ENCODE peak calls at places on chromosomes 1 and 21, in five cellular contexts. G, T, K, S and E are unnamed samples.

GRCh38 chr1:45335732-45336365 is 4.1 kb upstream of the TOE1 start:
- DNase-seq in G (no peak), T (no peak), K (no peak), S (no peak), E (no peak)

GRCh38 chr1:109198745-109199144 is 15.0 kb upstream of the SARS1 start:
- DNase-seq in G (no peak), T (no peak), K (no peak), S (no peak), E (peak; percentile 67)

GRCh38 chr1:14937288-14937949 is 216.1 kb upstream of the TMEM51 start:
- DNase-seq in G (no peak), T (no peak), K (peak; percentile 51), S (no peak), E (no peak)

GRCh38 chr1:52139817-52140540 is 1.9 kb upstream of the ZFYVE9 start:
- DNase-seq in G (no peak), T (no peak), K (no peak), S (peak; percentile 55), E (peak; percentile 88)

GRCh38 chr1:15207031-15207828 is 39.8 kb upstream of the FHAD1 start:
- DNase-seq in G (no peak), T (no peak), K (no peak), S (no peak), E (no peak)

GRCh38 chr1:56576880-56577858 is 2.2 kb downstream of the PLPP3 start:
- DNase-seq in G (peak; percentile 26), T (peak; percentile 21), K (peak; percentile 54), S (no peak), E (peak; percentile 40)

GRCh38 chr1:213119794-213120193 is 68.8 kb downstream of the RPS6KC1 start:
- DNase-seq in G (no peak), T (no peak), K (no peak), S (no peak), E (no peak)

GRCh38 chr1:228411548-228412430 is 4.9 kb downstream of the TRIM17 start:
- DNase-seq in G (no peak), T (no peak), K (no peak), S (no peak), E (no peak)

GRCh38 chr21:18368193-18368592 is 35.4 kb downstream of the TMPRSS15 start:
- DNase-seq in G (no peak), T (no peak), K (no peak), S (no peak), E (no peak)

GRCh38 chr1:222243902-222244301 is 304.0 kb downstream of the HHIPL2 start:
- DNase-seq in G (no peak), T (no peak), K (no peak), S (no peak), E (peak; percentile 40)

GRCh38 chr1:7644906-7645750 is 126.0 kb upstream of the VAMP3 start:
- DNase-seq in G (no peak), T (no peak), K (peak; percentile 67), S (no peak), E (peak; percentile 70)

GRCh38 chr1:111369645-111370044 is 57.9 kb downstream of the OVGP1 start:
- DNase-seq in G (no peak), T (no peak), K (no peak), S (no peak), E (no peak)

GRCh38 chr21:45200031-45200430 is 87.7 kb downstream of the POFUT2 start:
- DNase-seq in G (no peak), T (no peak), K (no peak), S (no peak), E (no peak)

GRCh38 chr1:206415913-206416312 is 54.4 kb upstream of the IKBKE start:
- DNase-seq in G (no peak), T (no peak), K (no peak), S (no peak), E (no peak)

GRCh38 chr1:230916607-230917283 is 48.4 kb upstream of the C1orf198 start:
- DNase-seq in G (no peak), T (peak; percentile 46), K (no peak), S (no peak), E (no peak)

GRCh38 chr1:206503591-206504362 is 3.6 kb upstream of the RASSF5 start:
- DNase-seq in G (peak; percentile 29), T (peak; percentile 80), K (no peak), S (peak; percentile 95), E (peak; percentile 98)

GRCh38 chr1:109497449-109498160 is 3.7 kb downstream of the CYB561D1 start:
- DNase-seq in G (no peak), T (no peak), K (no peak), S (no peak), E (no peak)

GRCh38 chr1:15207829-15208429 is 39.1 kb upstream of the FHAD1 start:
- DNase-seq in G (no peak), T (no peak), K (no peak), S (no peak), E (no peak)

GRCh38 chr1:179137623-179138235 is 55.9 kb downstream of the TOR3A start:
- DNase-seq in G (no peak), T (no peak), K (no peak), S (no peak), E (peak; percentile 57)
- H3K4me3 ChIP-seq in G (no peak overlapping the region), T (no peak overlapping the region), K (no peak overlapping the region), S (no peak overlapping the region), E (no peak overlapping the region)

GRCh38 chr1:156394835-156395461 is 25.9 kb downstream of the RHBG start:
- DNase-seq in G (no peak), T (no peak), K (no peak), S (no peak), E (no peak)
- TF ChIP-seq SMC3 in G (no peak), T (no peak), K (no peak), S (no peak), E (no peak)

DNA sequence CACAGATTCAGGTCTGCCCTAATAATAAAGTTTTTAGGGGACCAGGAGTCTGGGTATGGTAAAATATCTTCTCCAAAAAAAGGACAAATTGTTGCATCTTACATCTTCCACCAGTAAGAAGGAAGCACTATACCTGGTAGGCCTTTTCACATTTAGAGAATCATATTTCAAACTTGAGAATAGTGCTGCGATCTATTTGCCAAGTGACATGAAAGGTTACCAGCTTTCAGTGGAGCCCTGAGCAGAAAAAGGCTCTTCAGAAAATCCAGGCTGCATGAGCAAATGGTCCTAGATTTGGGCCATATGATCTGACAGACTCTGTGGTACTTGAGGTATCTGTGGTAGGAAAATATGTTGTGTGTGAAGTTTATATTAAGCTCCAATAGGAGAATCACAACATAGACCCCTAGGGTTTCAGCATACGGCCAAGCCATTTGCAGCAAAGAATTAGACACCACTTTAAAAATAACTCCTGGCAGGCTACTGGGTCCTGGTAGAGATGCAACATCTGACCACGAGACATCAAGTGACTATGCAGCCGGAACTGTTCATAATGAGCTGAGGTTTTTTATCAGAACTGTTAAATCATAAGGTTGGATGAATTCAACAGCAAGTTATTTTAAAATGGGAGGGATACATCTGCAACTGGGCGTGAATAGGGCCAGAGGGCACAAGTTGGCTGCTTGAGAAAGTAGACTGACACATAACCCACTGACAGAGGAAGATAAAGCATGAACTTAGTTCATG is 38.6 kb upstream of the CCDC190 start:
- DNase-seq in G (no peak), T (no peak), K (no peak), S (no peak), E (peak; percentile 94)
- TF ChIP-seq RCOR1 in G (no peak), T (no peak), K (no peak), S (no peak), E (no peak)

GRCh38 chr1:157136133-157136532 is 2.1 kb downstream of the ETV3 start:
- DNase-seq in G (peak; percentile 14), T (no peak), K (no peak), S (no peak), E (no peak)
- H3K4me3 ChIP-seq in G (peak overlapping the region; percentile 96), T (no peak overlapping the region), K (no peak overlapping the region), S (peak overlapping the region; percentile 96), E (no peak overlapping the region)

DNA sequence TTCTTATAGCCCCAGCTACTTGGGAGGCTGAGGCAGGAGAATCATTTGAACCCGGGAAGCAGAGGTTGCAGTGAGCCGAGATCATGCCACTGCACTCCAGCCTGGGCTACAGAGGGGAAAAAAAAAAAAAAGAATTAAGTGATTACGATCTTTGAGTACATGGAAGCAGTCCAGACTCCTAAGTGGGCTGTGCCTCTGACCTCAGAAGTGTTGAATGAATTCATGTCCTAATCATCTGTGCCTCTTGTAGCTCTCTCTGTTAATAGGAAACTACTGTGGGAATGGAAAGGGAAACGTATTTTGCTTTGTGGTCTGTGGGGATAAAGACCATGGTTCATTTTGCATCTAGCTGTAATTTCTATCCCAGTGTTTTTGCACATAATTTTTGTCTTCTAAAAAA is 8.4 kb upstream of the IVNS1ABP start:
- DNase-seq in G (no peak), T (peak; percentile 44), K (peak; percentile 46), S (no peak), E (no peak)
- TF ChIP-seq SMC3 in G (no peak), T (no peak), K (no peak), S (no peak), E (no peak)

GRCh38 chr1:186144505-186144904 is 230.5 kb downstream of the TPR start:
- DNase-seq in G (no peak), T (no peak), K (no peak), S (no peak), E (no peak)
- TF ChIP-seq RCOR1 in G (no peak), T (no peak), K (no peak), S (no peak), E (no peak)

DNA sequence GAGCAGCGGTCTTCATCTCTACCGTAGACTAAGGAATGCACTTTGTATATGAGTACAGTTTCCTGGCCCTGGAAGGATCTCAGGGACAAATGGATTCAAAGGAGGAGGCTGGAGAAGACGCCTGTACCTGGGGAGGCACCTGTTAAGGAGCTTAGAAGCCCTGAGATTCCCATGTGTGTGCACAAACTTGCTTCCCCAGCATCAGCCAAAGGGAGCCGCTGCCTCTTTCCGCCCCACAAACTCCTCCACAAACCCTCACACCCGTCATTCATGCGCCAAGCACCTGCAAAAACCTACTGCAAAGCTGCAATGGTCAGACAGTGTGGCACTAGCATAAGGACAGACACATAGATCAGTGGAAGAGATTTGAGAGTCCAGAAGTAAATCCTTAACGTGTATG is 54.5 kb downstream of the RRAGC start:
- DNase-seq in G (no peak), T (no peak), K (no peak), S (no peak), E (no peak)
- H3K4me3 ChIP-seq in G (no peak overlapping the region), T (no peak overlapping the region), K (no peak overlapping the region), S (no peak overlapping the region), E (no peak overlapping the region)

DNA sequence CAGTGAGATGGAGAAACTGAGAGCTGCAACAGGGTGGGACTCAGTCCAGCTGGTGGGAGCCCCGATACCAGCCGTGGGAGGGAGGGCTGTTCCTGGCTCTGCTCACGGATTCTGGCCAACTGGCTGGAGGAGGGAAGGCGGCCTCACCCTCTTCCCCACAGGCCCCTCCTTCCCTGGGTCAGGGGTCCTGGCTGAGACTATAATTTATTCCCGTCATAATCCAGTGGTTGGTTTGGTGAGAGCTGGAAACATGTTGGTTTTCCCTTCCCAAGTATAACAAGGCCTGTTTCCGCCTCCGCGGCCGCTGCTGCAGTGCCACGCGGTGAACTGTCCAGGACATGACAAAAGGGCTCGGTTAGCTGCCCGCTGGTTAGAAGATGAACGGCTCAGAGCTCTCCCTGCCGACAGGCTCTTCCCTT is 10.0 kb downstream of the PTPRF start:
- DNase-seq in G (no peak), T (no peak), K (no peak), S (no peak), E (no peak)
- TF ChIP-seq SMC3 in G (no peak), T (no peak), K (no peak), S (no peak), E (no peak)